ENCODE peak calls at places on chromosomes 5 and 9, in four cellular contexts. X, D, Q and H are unnamed samples.
A peak's percentile ranks its signal among the peaks of the same experiment; 100 is the strongest.

GRCh38 chr9:95284667-95285066 is 32.8 kb downstream of the FANCC start:
- DNase-seq in X (no peak), D (no peak), Q (no peak), H (no peak)

GRCh38 chr5:126398791-126399190 is 24.4 kb upstream of the GRAMD2B start:
- DNase-seq in X (no peak), D (no peak), Q (no peak), H (no peak)

GRCh38 chr5:169128679-169129078 is 172.3 kb downstream of the SLIT3 start:
- DNase-seq in X (no peak), D (no peak), Q (no peak), H (no peak)

GRCh38 chr9:124503713-124504529 is 3.3 kb downstream of the NR5A1 start:
- DNase-seq in X (no peak), D (no peak), Q (peak; percentile 62), H (peak; percentile 32)

GRCh38 chr5:180133060-180133459 is 61.5 kb upstream of the RNF130 start:
- DNase-seq in X (no peak), D (no peak), Q (no peak), H (no peak)

GRCh38 chr5:93145767-93146166 is 435.3 kb downstream of the NR2F1-AS1 start:
- DNase-seq in X (no peak), D (peak; percentile 49), Q (no peak), H (peak; percentile 29)

GRCh38 chr5:91641730-91642350 is 258.7 kb upstream of the ARRDC3 start:
- DNase-seq in X (peak; percentile 60), D (peak; percentile 87), Q (peak; percentile 22), H (peak; percentile 52)

GRCh38 chr5:69504036-69504435 is 11.4 kb downstream of the OCLN start:
- DNase-seq in X (no peak), D (no peak), Q (no peak), H (peak; percentile 39)

GRCh38 chr9:23538604-23539003 is 287.4 kb downstream of the ELAVL2 start:
- DNase-seq in X (no peak), D (no peak), Q (no peak), H (no peak)

GRCh38 chr9:128005938-128006337 is 25.1 kb upstream of the EEIG1 start:
- DNase-seq in X (peak; percentile 13), D (peak; percentile 24), Q (peak; percentile 80), H (no peak)

GRCh38 chr5:132389453-132390286 is 20.2 kb downstream of the SLC22A5 start:
- DNase-seq in X (no peak), D (peak; percentile 98), Q (no peak), H (peak; percentile 100)

DNA sequence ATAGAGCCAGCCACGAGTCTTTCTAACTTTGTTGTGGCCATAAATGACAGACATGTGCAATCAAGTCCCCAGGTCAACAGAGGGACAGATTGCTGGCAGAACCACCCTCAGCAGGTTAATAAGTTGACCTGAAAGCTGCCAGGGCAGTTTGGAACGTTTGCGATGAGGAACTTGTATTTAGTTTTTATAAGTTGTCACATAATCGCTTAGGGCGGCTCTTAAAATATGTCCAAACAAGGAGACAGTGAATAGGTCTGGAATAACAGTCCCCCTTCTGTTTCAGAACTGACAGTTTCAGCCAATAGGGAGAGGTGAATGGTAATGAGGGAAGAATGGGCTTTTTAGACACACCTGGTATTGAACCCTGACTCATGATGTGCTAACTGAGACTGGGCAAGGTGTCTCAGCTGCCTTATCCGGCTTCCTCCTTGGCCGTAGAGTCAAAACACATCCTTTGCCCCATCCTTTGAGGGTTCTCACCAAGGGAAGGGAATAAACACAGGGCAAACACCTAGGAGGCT is 33.6 kb upstream of the GABRP start:
- DNase-seq in X (no peak), D (peak; percentile 40), Q (no peak), H (no peak)
- H3F3A ChIP-seq in X (peaks cover 7% of the 10 kb centered on the region), D (no peaks in the 10 kb centered on the region), Q (no peaks in the 10 kb centered on the region), H (no peaks in the 10 kb centered on the region)

GRCh38 chr9:133956520-133957076 is 35.5 kb downstream of the VAV2 start:
- DNase-seq in X (peak; percentile 37), D (no peak), Q (peak; percentile 87), H (peak; percentile 49)

GRCh38 chr9:133959171-133959570 is 33.0 kb downstream of the VAV2 start:
- DNase-seq in X (no peak), D (no peak), Q (no peak), H (no peak)

GRCh38 chr9:133955821-133956411 is 36.2 kb downstream of the VAV2 start:
- DNase-seq in X (peak; percentile 78), D (no peak), Q (peak; percentile 78), H (peak; percentile 47)

GRCh38 chr9:133958756-133959155 is 33.4 kb downstream of the VAV2 start:
- DNase-seq in X (no peak), D (no peak), Q (no peak), H (no peak)

GRCh38 chr9:133957328-133957727 is 34.8 kb downstream of the VAV2 start:
- DNase-seq in X (no peak), D (no peak), Q (no peak), H (no peak)
- H3F3A ChIP-seq in X (peaks cover 30% of the 10 kb centered on the region), D (no peaks in the 10 kb centered on the region), Q (no peaks in the 10 kb centered on the region), H (no peaks in the 10 kb centered on the region)

GRCh38 chr5:67208403-67208802 is 11.8 kb upstream of the CD180 start:
- DNase-seq in X (no peak), D (no peak), Q (no peak), H (no peak)

GRCh38 chr5:67209141-67209771 is 12.7 kb upstream of the CD180 start:
- DNase-seq in X (peak; percentile 79), D (peak; percentile 85), Q (peak; percentile 79), H (peak; percentile 76)

GRCh38 chr5:67204821-67205220 is 8.2 kb upstream of the CD180 start:
- DNase-seq in X (no peak), D (no peak), Q (no peak), H (no peak)

GRCh38 chr5:67205981-67206380 is 9.4 kb upstream of the CD180 start:
- DNase-seq in X (no peak), D (no peak), Q (no peak), H (no peak)

DNA sequence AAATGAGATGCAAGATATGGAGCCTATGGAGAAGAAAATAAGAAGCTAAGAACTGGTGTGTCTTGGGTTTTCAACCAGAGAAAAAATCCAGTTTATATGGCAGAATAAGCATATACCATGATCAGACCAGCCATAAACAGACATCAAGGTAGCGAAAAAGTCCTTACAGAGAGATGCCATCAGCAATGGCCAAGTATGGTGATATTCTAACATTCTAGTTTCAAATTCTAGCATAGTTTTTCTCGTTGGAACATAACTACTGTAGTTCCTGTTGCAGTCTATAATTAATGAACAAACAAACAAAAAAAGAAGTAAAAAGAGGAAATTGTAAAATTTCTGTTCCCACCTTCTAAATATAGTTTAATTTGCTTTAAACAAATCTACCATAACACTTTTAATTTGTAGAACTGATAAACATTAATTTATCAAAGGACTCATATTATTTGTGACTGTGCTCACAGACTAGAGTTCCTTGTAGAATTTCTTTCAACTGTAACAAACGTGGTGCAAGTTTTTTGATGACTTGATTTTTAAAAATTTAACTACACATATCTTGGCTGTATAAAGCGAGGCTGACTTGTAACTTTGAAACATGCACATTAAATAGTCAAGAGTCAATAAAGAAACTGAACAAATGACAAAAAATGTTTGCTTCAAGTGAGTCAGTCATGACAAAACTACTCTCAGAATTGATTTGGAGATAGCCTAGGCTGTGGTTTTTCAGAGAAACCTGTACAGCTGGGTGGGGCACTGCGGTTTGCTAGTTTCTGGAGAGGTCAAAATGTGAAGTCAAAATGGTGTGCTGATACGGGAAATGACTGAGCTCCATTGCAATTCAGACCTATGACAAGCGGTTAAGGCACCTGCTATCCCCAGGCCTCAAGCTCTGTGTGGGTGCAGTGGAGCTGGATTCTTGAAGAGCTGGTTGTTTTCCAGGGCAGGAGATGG is 10.1 kb upstream of the CD180 start:
- DNase-seq in X (no peak), D (peak; percentile 97), Q (no peak), H (peak; percentile 33)
- H3F3A ChIP-seq in X (no peaks in the 10 kb centered on the region), D (peaks cover 9% of the 10 kb centered on the region), Q (no peaks in the 10 kb centered on the region), H (no peaks in the 10 kb centered on the region)

GRCh38 chr9:111559000-111559610 is 34.1 kb downstream of the ZNF483 start:
- DNase-seq in X (no peak), D (peak; percentile 22), Q (no peak), H (peak; percentile 66)

GRCh38 chr9:111566234-111566633 is 33.2 kb downstream of the PTGR1 start:
- DNase-seq in X (no peak), D (no peak), Q (no peak), H (peak; percentile 4)

GRCh38 chr9:111561165-111561719 is 36.3 kb downstream of the ZNF483 start:
- DNase-seq in X (no peak), D (no peak), Q (no peak), H (no peak)
- H3F3A ChIP-seq in X (no peaks in the 10 kb centered on the region), D (no peaks in the 10 kb centered on the region), Q (peaks cover 3% of the 10 kb centered on the region), H (no peaks in the 10 kb centered on the region)